ENCODE peak calls at places on chromosomes 4 and X, in six cellular contexts. C, Y, I, O, E and R are unnamed samples.

GRCh38 chrX:40171513-40172168 is 73.9 kb upstream of the BCOR start:
- DNase-seq in E (no peak), Y (no peak), C (peak; percentile 27), O (no peak), I (no peak), R (no peak)

GRCh38 chrX:154401918-154402621 is 3.9 kb downstream of the RPL10 start:
- DNase-seq in E (peak; percentile 45), Y (no peak), O (no peak), I (no peak), C (peak; percentile 77), R (no peak)

GRCh38 chr4:21819086-21819485 is 129.5 kb downstream of the KCNIP4 start:
- DNase-seq in O (no peak), I (no peak), C (no peak), Y (no peak), E (no peak), R (peak; percentile 19)

GRCh38 chr4:155762351-155762750 is 3.5 kb downstream of the GUCY1B1 start:
- DNase-seq in O (no peak), Y (no peak), C (no peak), E (no peak), I (no peak), R (no peak)

GRCh38 chr4:94686086-94686485 is 71.7 kb upstream of the BMPR1B start:
- DNase-seq in E (no peak), I (no peak), C (no peak), Y (no peak), O (no peak), R (no peak)

GRCh38 chr4:36086387-36086786 is 157.9 kb downstream of the ARAP2 start:
- DNase-seq in C (no peak), Y (no peak), E (no peak), O (no peak), I (no peak), R (no peak)

GRCh38 chr4:7968262-7968896 is 28.7 kb upstream of the AFAP1 start:
- DNase-seq in Y (no peak), C (no peak), I (no peak), E (no peak), O (no peak), R (no peak)

GRCh38 chrX:96683997-96684338 is 674 bp upstream of the DIAPH2 start:
- DNase-seq in O (no peak), C (no peak), E (no peak), Y (no peak), I (no peak), R (no peak)

GRCh38 chr4:7328913-7329638 is 105.7 kb downstream of the PSAPL1 start:
- DNase-seq in I (no peak), O (no peak), E (no peak), C (no peak), Y (no peak), R (peak; percentile 48)

GRCh38 chrX:49761481-49761880 is 65.7 kb upstream of the PAGE1 start:
- DNase-seq in Y (no peak), C (peak; percentile 8), O (no peak), I (no peak), E (no peak), R (peak; percentile 4)

GRCh38 chr4:33060873-33061542 is 2340.8 kb downstream of the PCDH7 start:
- DNase-seq in I (peak; percentile 46), E (no peak), Y (no peak), O (no peak), C (peak; percentile 71), R (peak; percentile 65)

GRCh38 chrX:39912126-39912525 is 185.6 kb downstream of the BCOR start:
- DNase-seq in O (no peak), C (no peak), Y (no peak), I (no peak), E (no peak), R (no peak)

GRCh38 chr4:128639586-128640270 is 169.8 kb upstream of the JADE1 start:
- DNase-seq in O (no peak), C (no peak), E (no peak), Y (no peak), I (no peak), R (peak; percentile 38)